ENCODE peak calls at places on chromosomes 1 and 21, in five cellular contexts. Y is RWPE1, N is fibroblast of pulmonary artery, H is breast epithelium, X is cardiac muscle cell. G is an unnamed sample.

GRCh38 chr1:94456736-94457135 is 38.5 kb downstream of the ABCD3 start:
- DNase-seq in Y (no peak), N (no peak), H (no peak), X (peak; percentile 7), G (no peak)

GRCh38 chr1:151823175-151823574 is 8.4 kb downstream of the RORC start:
- DNase-seq in Y (no peak), N (no peak), H (no peak), X (no peak), G (no peak)

GRCh38 chr1:81113688-81114087 is 687.0 kb upstream of the ADGRL2 start:
- DNase-seq in Y (peak; percentile 2), N (peak; percentile 41), H (no peak), X (peak; percentile 32), G (no peak)

GRCh38 chr1:67555487-67556296 is 125.5 kb upstream of the SERBP1 start:
- DNase-seq in Y (no peak), N (no peak), H (no peak), X (no peak), G (no peak)

GRCh38 chr1:38994196-38994595 is 3.1 kb downstream of the AKIRIN1 start:
- DNase-seq in Y (no peak), N (no peak), H (no peak), X (no peak), G (no peak)

GRCh38 chr21:45877821-45878469 is 103.6 kb upstream of the COL6A1 start:
- DNase-seq in Y (no peak), N (no peak), H (no peak), X (peak; percentile 28), G (no peak)

GRCh38 chr21:26169061-26169610 is 1.4 kb downstream of the APP start:
- DNase-seq in Y (peak; percentile 55), N (peak; percentile 79), H (peak; percentile 55), X (peak; percentile 79), G (peak; percentile 67)

GRCh38 chr1:163083690-163084089 is 14.5 kb downstream of the RGS4 start:
- DNase-seq in Y (peak; percentile 20), N (no peak), H (no peak), X (no peak), G (no peak)

GRCh38 chr21:40210251-40210650 is 343.0 kb downstream of the PCP4 start:
- DNase-seq in Y (no peak), N (no peak), H (no peak), X (no peak), G (no peak)

GRCh38 chr1:111733183-111733995 is 5.8 kb downstream of the INKA2 start:
- DNase-seq in Y (no peak), N (peak; percentile 92), H (no peak), X (peak; percentile 92), G (no peak)

DNA sequence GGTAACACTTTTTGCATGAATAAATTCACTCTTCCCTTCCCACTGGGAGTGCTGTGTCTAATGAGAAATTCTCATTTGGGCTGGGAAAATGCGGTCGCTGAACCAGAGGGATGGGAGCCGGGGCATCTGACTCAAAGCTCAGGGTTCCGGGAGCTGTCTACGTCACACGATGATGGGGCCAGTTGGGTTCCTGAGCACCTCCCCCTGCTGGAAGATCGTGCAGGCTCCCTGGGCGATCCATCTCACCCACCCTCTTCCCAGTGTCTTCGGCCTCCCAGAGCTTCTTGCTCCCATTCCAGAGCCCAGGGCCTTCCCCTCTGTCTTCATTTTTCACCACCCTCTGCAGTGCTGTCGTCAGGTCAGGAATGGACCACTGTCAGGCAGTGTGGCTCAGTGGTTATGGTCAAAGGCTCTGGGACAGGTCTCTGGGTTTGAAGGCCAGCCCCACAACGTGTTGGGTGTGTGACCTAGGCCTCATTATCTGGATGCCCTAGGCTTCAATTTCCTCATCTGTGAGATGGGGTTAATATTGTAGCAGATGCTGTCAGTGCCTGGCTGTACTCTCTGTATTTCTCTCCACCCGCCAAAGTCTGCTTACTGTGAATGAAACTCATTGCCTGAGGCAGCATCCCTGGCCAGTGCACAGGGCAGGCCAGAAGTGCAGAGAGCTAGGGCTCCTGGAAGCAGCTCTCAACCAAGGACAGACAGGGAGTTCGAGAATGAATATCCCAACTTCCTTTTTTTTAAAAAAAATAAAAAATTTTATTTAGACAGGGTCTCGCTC is 31.8 kb downstream of the IGSF21 start:
- DNase-seq in Y (no peak), N (no peak), H (no peak), X (no peak), G (no peak)
- TF ChIP-seq CTCF in Y (no peak), N (no peak), H (no peak), X (no peak), G (no peak)

GRCh38 chr1:58409826-58410225 is 136.7 kb downstream of the OMA1 start:
- DNase-seq in Y (no peak), N (no peak), H (no peak), X (no peak), G (no peak)

GRCh38 chr1:58406296-58407071 is 140.0 kb downstream of the OMA1 start:
- DNase-seq in Y (no peak), N (no peak), H (no peak), X (no peak), G (no peak)

GRCh38 chr1:58412071-58412580 is 134.4 kb downstream of the OMA1 start:
- DNase-seq in Y (no peak), N (peak; percentile 62), H (no peak), X (peak; percentile 59), G (no peak)
- TF ChIP-seq CTCF in Y (no peak), N (no peak), H (no peak), X (no peak), G (no peak)

DNA sequence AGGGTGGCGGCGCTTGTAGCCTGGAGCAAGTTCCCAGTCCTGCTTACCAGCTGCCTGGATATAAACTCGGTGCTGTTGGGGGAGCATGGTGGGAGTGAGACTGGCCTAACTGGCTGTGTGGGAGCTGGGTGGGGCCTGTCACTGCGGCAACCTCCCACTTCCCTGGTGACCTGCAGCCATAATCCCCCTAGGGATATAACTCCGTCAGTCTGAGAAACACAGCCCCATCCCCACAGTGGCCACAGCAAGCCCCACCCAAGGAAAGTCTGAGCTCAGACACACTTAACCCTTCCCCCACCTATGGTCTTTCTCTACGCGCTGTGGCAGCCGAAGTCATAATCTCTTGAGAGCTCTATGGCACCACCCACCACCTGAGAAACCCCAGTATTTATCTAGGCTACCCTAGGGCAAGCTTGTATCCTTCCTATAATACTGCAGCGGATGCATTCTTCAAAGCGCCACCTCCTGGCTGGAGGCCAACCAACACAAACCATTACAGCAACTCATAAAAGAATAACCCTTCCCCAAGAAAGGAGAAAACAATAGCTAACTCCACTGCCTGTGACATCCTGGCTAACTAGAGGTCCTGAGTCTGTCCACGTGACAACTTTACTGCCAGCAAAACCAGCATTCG is 57.4 kb downstream of the ZNF648 start:
- DNase-seq in Y (no peak), N (no peak), H (no peak), X (no peak), G (no peak)
- TF ChIP-seq CTCF in Y (no peak), N (no peak), H (no peak), X (no peak), G (no peak)

DNA sequence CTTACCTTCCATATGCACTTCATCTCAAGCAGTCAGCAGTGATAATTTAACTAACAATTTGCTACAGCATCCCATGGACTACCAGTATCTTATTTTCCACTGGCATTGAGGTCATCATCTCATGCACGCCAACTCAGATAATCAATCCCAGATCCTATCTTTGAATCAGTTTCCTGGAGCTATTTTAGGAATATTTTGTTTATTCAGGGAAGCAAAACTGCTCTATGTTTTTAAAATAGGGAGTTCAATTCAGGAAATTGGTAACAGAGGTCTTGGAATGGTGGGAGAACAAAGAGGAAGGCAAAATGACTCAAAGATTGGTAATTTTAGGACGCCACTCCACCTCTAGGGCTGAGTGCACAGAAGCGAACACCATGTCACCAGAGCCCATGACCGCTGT is 71.8 kb upstream of the CNIH3 start:
- DNase-seq in Y (no peak), N (no peak), H (no peak), X (no peak), G (no peak)
- TF ChIP-seq CTCF in Y (no peak), N (no peak), H (no peak), X (no peak), G (no peak)

GRCh38 chr1:167409183-167409582 is 109.1 kb downstream of the CD247 start:
- DNase-seq in Y (peak; percentile 5), N (no peak), H (no peak), X (no peak), G (no peak)
- TF ChIP-seq CTCF in Y (no peak), N (no peak), H (no peak), X (no peak), G (no peak)

DNA sequence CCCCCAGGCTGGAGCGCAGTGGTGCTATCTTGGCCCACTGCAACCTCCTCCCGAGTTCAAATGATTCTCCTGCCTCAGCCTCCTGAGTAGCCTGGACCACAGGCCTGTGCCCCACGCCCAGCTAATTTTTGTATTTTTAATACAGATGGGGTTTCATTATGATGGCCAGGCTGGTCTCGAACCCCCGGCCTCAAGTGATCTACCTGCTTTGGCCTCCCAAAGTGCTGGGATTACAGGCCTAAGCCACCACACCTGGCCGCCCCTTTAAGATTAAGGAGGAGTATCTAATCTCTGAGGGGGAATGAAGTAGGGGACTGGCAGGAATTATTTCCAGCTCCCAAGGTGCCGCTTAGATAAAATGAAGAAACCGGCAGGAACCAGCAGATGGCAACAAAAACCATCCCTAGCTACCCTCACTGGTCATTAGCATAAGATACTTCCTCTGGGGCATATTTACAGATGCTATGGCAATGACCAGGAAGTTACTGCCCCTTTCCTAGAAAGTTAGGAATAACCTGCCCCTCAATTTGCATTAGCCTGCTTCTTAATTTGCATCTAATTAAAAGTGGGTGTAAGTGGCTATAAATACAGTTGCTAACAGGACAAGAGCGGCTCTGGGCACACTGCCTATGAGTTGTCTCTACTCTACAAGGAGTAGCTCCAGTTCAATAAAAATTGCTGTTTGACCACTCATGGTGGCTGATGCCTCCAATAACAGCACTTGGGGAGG is 7.1 kb upstream of the NSUN4 start:
- DNase-seq in Y (peak; percentile 34), N (peak; percentile 57), H (no peak), X (peak; percentile 48), G (peak; percentile 47)
- TF ChIP-seq CTCF in Y (no peak), N (peak; percentile 42), H (no peak), X (peak; percentile 40), G (peak; percentile 43)

DNA sequence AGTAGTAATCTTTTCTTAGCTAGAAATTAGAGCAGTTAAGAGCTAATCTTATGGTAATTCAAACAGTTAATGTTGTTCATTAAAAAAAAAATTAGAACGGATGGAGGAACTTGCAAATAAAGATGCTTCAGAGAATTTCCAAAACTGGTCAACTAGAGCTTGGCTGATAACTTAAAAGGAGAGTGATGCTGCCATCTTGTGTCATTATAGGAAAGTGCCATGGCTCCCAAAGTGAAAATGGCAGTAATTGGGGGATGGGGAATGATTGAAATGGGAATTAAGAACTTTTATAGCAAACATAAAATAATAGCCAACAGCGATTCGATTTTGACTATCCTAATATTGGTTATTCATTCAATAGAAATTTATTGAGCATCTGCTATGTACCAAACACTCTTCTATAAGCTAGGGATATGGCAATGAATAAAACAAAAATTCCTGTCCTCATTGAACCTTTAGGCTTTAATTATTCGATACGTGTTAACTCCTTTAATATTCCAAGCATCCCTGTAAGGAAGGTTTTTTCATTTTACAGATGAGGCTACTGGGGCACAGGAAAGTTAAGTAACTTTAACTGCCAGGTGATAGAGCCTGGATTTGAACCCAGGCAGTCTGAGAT is 5.7 kb upstream of the PLPP3 start:
- DNase-seq in Y (peak; percentile 59), N (peak; percentile 83), H (no peak), X (peak; percentile 80), G (peak; percentile 57)
- TF ChIP-seq CTCF in Y (peak; percentile 82), N (peak; percentile 80), H (peak; percentile 91), X (peak; percentile 83), G (peak; percentile 43)

G was measured in GM20000.